ENCODE peak calls at places on chromosomes 2 and 18, in ten cellular contexts. One of them, this sample, is unnamed.

GRCh38 chr2:181290182-181290581 is 167.0 kb upstream of the ITGA4 start:
- DNase-seq in GF-D8: no peak
- DNase-seq in adipocyte: no peak
- DNase-seq in activated naive CD4-positive, alpha-beta T cell treated with anti-CD3 and anti-CD28 coated beads for 36 hours: no peak
- DNase-seq in pons: no peak
- DNase-seq in amniotic stem cell: no peak
- DNase-seq in NCI-H1105 treated with DMSO at 0.1 percent for 48 hours: no peak
- DNase-seq in endodermal cell: no peak
- DNase-seq in WERI-Rb-1: no peak
- DNase-seq in omental fat pad: no peak
- DNase-seq in this sample: no peak

GRCh38 chr2:10478916-10479315 is 30.8 kb upstream of the ODC1 start:
- DNase-seq in GF-D8: no peak
- DNase-seq in adipocyte: no peak
- DNase-seq in activated naive CD4-positive, alpha-beta T cell treated with anti-CD3 and anti-CD28 coated beads for 36 hours: no peak
- DNase-seq in pons: no peak
- DNase-seq in amniotic stem cell: no peak
- DNase-seq in NCI-H1105 treated with DMSO at 0.1 percent for 48 hours: no peak
- DNase-seq in endodermal cell: peak
- DNase-seq in WERI-Rb-1: no peak
- DNase-seq in omental fat pad: no peak
- DNase-seq in this sample: no peak

GRCh38 chr18:49139726-49140125 is 189.0 kb upstream of the SMAD7 start:
- DNase-seq in GF-D8: no peak
- DNase-seq in adipocyte: no peak
- DNase-seq in activated naive CD4-positive, alpha-beta T cell treated with anti-CD3 and anti-CD28 coated beads for 36 hours: no peak
- DNase-seq in pons: no peak
- DNase-seq in amniotic stem cell: no peak
- DNase-seq in NCI-H1105 treated with DMSO at 0.1 percent for 48 hours: peak
- DNase-seq in endodermal cell: no peak
- DNase-seq in WERI-Rb-1: no peak
- DNase-seq in omental fat pad: no peak
- DNase-seq in this sample: no peak

GRCh38 chr2:8144785-8145184 is 537.1 kb upstream of the ID2 start:
- DNase-seq in GF-D8: no peak
- DNase-seq in adipocyte: peak
- DNase-seq in activated naive CD4-positive, alpha-beta T cell treated with anti-CD3 and anti-CD28 coated beads for 36 hours: no peak
- DNase-seq in pons: no peak
- DNase-seq in amniotic stem cell: no peak
- DNase-seq in NCI-H1105 treated with DMSO at 0.1 percent for 48 hours: no peak
- DNase-seq in endodermal cell: no peak
- DNase-seq in WERI-Rb-1: no peak
- DNase-seq in omental fat pad: no peak
- DNase-seq in this sample: no peak

GRCh38 chr2:85702172-85702571 is 8.0 kb downstream of the GNLY start:
- DNase-seq in GF-D8: no peak
- DNase-seq in adipocyte: peak
- DNase-seq in activated naive CD4-positive, alpha-beta T cell treated with anti-CD3 and anti-CD28 coated beads for 36 hours: no peak
- DNase-seq in pons: no peak
- DNase-seq in amniotic stem cell: peak
- DNase-seq in NCI-H1105 treated with DMSO at 0.1 percent for 48 hours: no peak
- DNase-seq in endodermal cell: no peak
- DNase-seq in WERI-Rb-1: no peak
- DNase-seq in omental fat pad: no peak
- DNase-seq in this sample: no peak

GRCh38 chr2:54575379-54575888 is 119.3 kb downstream of the SPTBN1 start:
- DNase-seq in GF-D8: no peak
- DNase-seq in adipocyte: no peak
- DNase-seq in activated naive CD4-positive, alpha-beta T cell treated with anti-CD3 and anti-CD28 coated beads for 36 hours: peak
- DNase-seq in pons: no peak
- DNase-seq in amniotic stem cell: no peak
- DNase-seq in NCI-H1105 treated with DMSO at 0.1 percent for 48 hours: no peak
- DNase-seq in endodermal cell: no peak
- DNase-seq in WERI-Rb-1: no peak
- DNase-seq in omental fat pad: no peak
- DNase-seq in this sample: no peak

GRCh38 chr2:234003972-234004617 is 46.4 kb upstream of the SPP2 start:
- DNase-seq in GF-D8: no peak
- DNase-seq in adipocyte: peak
- DNase-seq in activated naive CD4-positive, alpha-beta T cell treated with anti-CD3 and anti-CD28 coated beads for 36 hours: peak
- DNase-seq in pons: no peak
- DNase-seq in amniotic stem cell: peak
- DNase-seq in NCI-H1105 treated with DMSO at 0.1 percent for 48 hours: no peak
- DNase-seq in endodermal cell: peak
- DNase-seq in WERI-Rb-1: no peak
- DNase-seq in omental fat pad: no peak
- DNase-seq in this sample: peak

GRCh38 chr18:9735879-9736278 is 27.8 kb downstream of the RAB31 start:
- DNase-seq in GF-D8: no peak
- DNase-seq in adipocyte: no peak
- DNase-seq in activated naive CD4-positive, alpha-beta T cell treated with anti-CD3 and anti-CD28 coated beads for 36 hours: no peak
- DNase-seq in pons: no peak
- DNase-seq in amniotic stem cell: no peak
- DNase-seq in NCI-H1105 treated with DMSO at 0.1 percent for 48 hours: no peak
- DNase-seq in endodermal cell: no peak
- DNase-seq in WERI-Rb-1: no peak
- DNase-seq in omental fat pad: no peak
- DNase-seq in this sample: no peak

GRCh38 chr18:4888251-4888650 is 308.8 kb downstream of the AKAIN1 start:
- DNase-seq in GF-D8: no peak
- DNase-seq in adipocyte: no peak
- DNase-seq in activated naive CD4-positive, alpha-beta T cell treated with anti-CD3 and anti-CD28 coated beads for 36 hours: no peak
- DNase-seq in pons: no peak
- DNase-seq in amniotic stem cell: no peak
- DNase-seq in NCI-H1105 treated with DMSO at 0.1 percent for 48 hours: no peak
- DNase-seq in endodermal cell: no peak
- DNase-seq in WERI-Rb-1: no peak
- DNase-seq in omental fat pad: no peak
- DNase-seq in this sample: no peak

GRCh38 chr18:59144483-59144882 is 4.8 kb downstream of the SEC11C start:
- DNase-seq in GF-D8: no peak
- DNase-seq in adipocyte: no peak
- DNase-seq in activated naive CD4-positive, alpha-beta T cell treated with anti-CD3 and anti-CD28 coated beads for 36 hours: no peak
- DNase-seq in pons: no peak
- DNase-seq in amniotic stem cell: no peak
- DNase-seq in NCI-H1105 treated with DMSO at 0.1 percent for 48 hours: no peak
- DNase-seq in endodermal cell: no peak
- DNase-seq in WERI-Rb-1: no peak
- DNase-seq in omental fat pad: no peak
- DNase-seq in this sample: no peak

GRCh38 chr2:72917138-72917874 is at the start of gene EMX1:
- DNase-seq in GF-D8: no peak
- DNase-seq in adipocyte: no peak
- DNase-seq in activated naive CD4-positive, alpha-beta T cell treated with anti-CD3 and anti-CD28 coated beads for 36 hours: peak
- DNase-seq in pons: no peak
- DNase-seq in amniotic stem cell: no peak
- DNase-seq in NCI-H1105 treated with DMSO at 0.1 percent for 48 hours: peak
- DNase-seq in endodermal cell: peak
- DNase-seq in WERI-Rb-1: peak
- DNase-seq in omental fat pad: no peak
- DNase-seq in this sample: peak

GRCh38 chr2:239129147-239129896 is 271.5 kb downstream of the HDAC4 start:
- DNase-seq in GF-D8: no peak
- DNase-seq in adipocyte: no peak
- DNase-seq in activated naive CD4-positive, alpha-beta T cell treated with anti-CD3 and anti-CD28 coated beads for 36 hours: no peak
- DNase-seq in pons: no peak
- DNase-seq in amniotic stem cell: no peak
- DNase-seq in NCI-H1105 treated with DMSO at 0.1 percent for 48 hours: no peak
- DNase-seq in endodermal cell: no peak
- DNase-seq in WERI-Rb-1: no peak
- DNase-seq in omental fat pad: no peak
- DNase-seq in this sample: no peak

GRCh38 chr18:63897072-63897471 is 9.6 kb downstream of the SERPINB2 start:
- DNase-seq in GF-D8: no peak
- DNase-seq in adipocyte: peak
- DNase-seq in activated naive CD4-positive, alpha-beta T cell treated with anti-CD3 and anti-CD28 coated beads for 36 hours: no peak
- DNase-seq in pons: no peak
- DNase-seq in amniotic stem cell: no peak
- DNase-seq in NCI-H1105 treated with DMSO at 0.1 percent for 48 hours: no peak
- DNase-seq in endodermal cell: no peak
- DNase-seq in WERI-Rb-1: no peak
- DNase-seq in omental fat pad: no peak
- DNase-seq in this sample: peak

GRCh38 chr2:14941151-14941631 is 308.7 kb downstream of the LRATD1 start:
- DNase-seq in GF-D8: no peak
- DNase-seq in adipocyte: no peak
- DNase-seq in activated naive CD4-positive, alpha-beta T cell treated with anti-CD3 and anti-CD28 coated beads for 36 hours: no peak
- DNase-seq in pons: peak
- DNase-seq in amniotic stem cell: no peak
- DNase-seq in NCI-H1105 treated with DMSO at 0.1 percent for 48 hours: peak
- DNase-seq in endodermal cell: no peak
- DNase-seq in WERI-Rb-1: no peak
- DNase-seq in omental fat pad: no peak
- DNase-seq in this sample: no peak

GRCh38 chr2:100182494-100183355 is 40.3 kb upstream of the AFF3 start:
- DNase-seq in GF-D8: no peak
- DNase-seq in adipocyte: peak
- DNase-seq in activated naive CD4-positive, alpha-beta T cell treated with anti-CD3 and anti-CD28 coated beads for 36 hours: no peak
- DNase-seq in pons: no peak
- DNase-seq in amniotic stem cell: no peak
- DNase-seq in NCI-H1105 treated with DMSO at 0.1 percent for 48 hours: peak
- DNase-seq in endodermal cell: peak
- DNase-seq in WERI-Rb-1: no peak
- DNase-seq in omental fat pad: no peak
- DNase-seq in this sample: peak

GRCh38 chr2:227234432-227234831 is 70.0 kb downstream of the COL4A3 start:
- DNase-seq in GF-D8: no peak
- DNase-seq in adipocyte: no peak
- DNase-seq in activated naive CD4-positive, alpha-beta T cell treated with anti-CD3 and anti-CD28 coated beads for 36 hours: no peak
- DNase-seq in pons: no peak
- DNase-seq in amniotic stem cell: no peak
- DNase-seq in NCI-H1105 treated with DMSO at 0.1 percent for 48 hours: no peak
- DNase-seq in endodermal cell: no peak
- DNase-seq in WERI-Rb-1: no peak
- DNase-seq in omental fat pad: no peak
- DNase-seq in this sample: no peak

GRCh38 chr2:85539361-85540130 is 578 bp downstream of the MAT2A start:
- DNase-seq in GF-D8: peak
- DNase-seq in adipocyte: peak
- DNase-seq in activated naive CD4-positive, alpha-beta T cell treated with anti-CD3 and anti-CD28 coated beads for 36 hours: peak
- DNase-seq in pons: peak
- DNase-seq in amniotic stem cell: no peak
- DNase-seq in NCI-H1105 treated with DMSO at 0.1 percent for 48 hours: peak
- DNase-seq in endodermal cell: peak
- DNase-seq in WERI-Rb-1: peak
- DNase-seq in omental fat pad: peak
- DNase-seq in this sample: peak

GRCh38 chr18:58670561-58671121 is 624 bp upstream of the MALT1 start:
- DNase-seq in GF-D8: no peak
- DNase-seq in adipocyte: no peak
- DNase-seq in activated naive CD4-positive, alpha-beta T cell treated with anti-CD3 and anti-CD28 coated beads for 36 hours: no peak
- DNase-seq in pons: peak
- DNase-seq in amniotic stem cell: no peak
- DNase-seq in NCI-H1105 treated with DMSO at 0.1 percent for 48 hours: peak
- DNase-seq in endodermal cell: no peak
- DNase-seq in WERI-Rb-1: no peak
- DNase-seq in omental fat pad: peak
- DNase-seq in this sample: no peak

GRCh38 chr18:4391859-4392258 is 63.2 kb downstream of the DLGAP1 start:
- DNase-seq in GF-D8: no peak
- DNase-seq in adipocyte: no peak
- DNase-seq in activated naive CD4-positive, alpha-beta T cell treated with anti-CD3 and anti-CD28 coated beads for 36 hours: no peak
- DNase-seq in pons: no peak
- DNase-seq in amniotic stem cell: no peak
- DNase-seq in NCI-H1105 treated with DMSO at 0.1 percent for 48 hours: no peak
- DNase-seq in endodermal cell: no peak
- DNase-seq in WERI-Rb-1: no peak
- DNase-seq in omental fat pad: no peak
- DNase-seq in this sample: no peak

GRCh38 chr2:241235859-241236593 is 47.5 kb downstream of the ANO7 start:
- DNase-seq in GF-D8: no peak
- DNase-seq in adipocyte: no peak
- DNase-seq in activated naive CD4-positive, alpha-beta T cell treated with anti-CD3 and anti-CD28 coated beads for 36 hours: no peak
- DNase-seq in pons: no peak
- DNase-seq in amniotic stem cell: no peak
- DNase-seq in NCI-H1105 treated with DMSO at 0.1 percent for 48 hours: no peak
- DNase-seq in endodermal cell: no peak
- DNase-seq in WERI-Rb-1: no peak
- DNase-seq in omental fat pad: no peak
- DNase-seq in this sample: no peak

GRCh38 chr18:3595282-3596273 is 145.6 kb downstream of the TGIF1 start:
- DNase-seq in GF-D8: peak
- DNase-seq in adipocyte: peak
- DNase-seq in activated naive CD4-positive, alpha-beta T cell treated with anti-CD3 and anti-CD28 coated beads for 36 hours: peak
- DNase-seq in pons: peak
- DNase-seq in amniotic stem cell: peak
- DNase-seq in NCI-H1105 treated with DMSO at 0.1 percent for 48 hours: no peak
- DNase-seq in endodermal cell: peak
- DNase-seq in WERI-Rb-1: no peak
- DNase-seq in omental fat pad: no peak
- DNase-seq in this sample: peak

This sample was measured in mesendoderm.